ENCODE peak calls at places on chromosomes 12 and 14, in ten cellular contexts. Q is fibroblast of lung; I is T-helper 9 cell; N is MV-4-11; F is activated gamma-delta T cell treated with Interleukin-2 at 50 U/mL for 16 hours; L is COR-L47; B is RCC 7860; S is activated CD8-positive, alpha-beta memory T cell treated with anti-CD3 and anti-CD28 coated beads for 48 hours; J is NT2/D1; Z is mammary epithelial cell. U is an unnamed sample.

GRCh38 chr12:112891093-112892024 is 15.4 kb upstream of the OAS1 start:
- DNase-seq in B (no peak), S (no peak), Q (no peak), F (no peak), I (no peak), J (no peak), N (no peak), Z (no peak), L (no peak), U (no peak)

GRCh38 chr14:56514663-56515371 is 64.8 kb upstream of the TMEM260 start:
- DNase-seq in F (no peak), N (peak), S (no peak), Z (no peak), Q (peak), J (no peak), I (no peak), B (peak), L (no peak), U (no peak)

GRCh38 chr14:29536886-29537511 is 390.6 kb downstream of the PRKD1 start:
- DNase-seq in Z (no peak), I (no peak), L (peak), S (no peak), J (no peak), N (no peak), B (no peak), Q (peak), F (no peak), U (no peak)

GRCh38 chr14:99802301-99803105 is 9.3 kb downstream of the EML1 start:
- DNase-seq in Z (no peak), Q (peak), N (no peak), B (no peak), J (no peak), I (no peak), L (peak), S (no peak), F (no peak), U (no peak)

GRCh38 chr12:5043589-5044419 is at the start of gene KCNA5:
- DNase-seq in J (no peak), I (no peak), F (no peak), L (peak), S (no peak), Z (no peak), N (no peak), Q (no peak), B (no peak), U (no peak)

GRCh38 chr12:73460212-73460611 is 1077.4 kb upstream of the ATXN7L3B start:
- DNase-seq in S (no peak), L (no peak), Z (no peak), J (no peak), B (no peak), I (no peak), Q (no peak), F (no peak), N (no peak), U (no peak)

GRCh38 chr12:28222959-28223662 is 32.9 kb downstream of the CCDC91 start:
- DNase-seq in S (no peak), L (no peak), J (no peak), Z (no peak), F (no peak), B (no peak), I (no peak), Q (no peak), N (no peak), U (no peak)

GRCh38 chr12:28374556-28374955 is 184.3 kb downstream of the CCDC91 start:
- DNase-seq in J (no peak), F (no peak), N (no peak), Q (peak), B (no peak), I (no peak), L (no peak), Z (no peak), S (no peak), U (no peak)

GRCh38 chr14:53517276-53517960 is 364.3 kb upstream of the DDHD1 start:
- DNase-seq in F (no peak), I (no peak), Z (peak), Q (no peak), N (peak), L (no peak), B (no peak), S (no peak), J (no peak), U (no peak)

GRCh38 chr12:109930028-109930800 is 30.1 kb downstream of the TCHP start:
- DNase-seq in Q (peak), N (no peak), I (no peak), Z (no peak), J (no peak), L (no peak), B (no peak), F (no peak), S (no peak), U (no peak)

GRCh38 chr12:2101798-2102197 is 49.0 kb downstream of the CACNA1C start:
- DNase-seq in S (no peak), I (no peak), J (no peak), B (no peak), Q (no peak), N (no peak), Z (no peak), L (no peak), F (no peak), U (no peak)

GRCh38 chr12:65996146-65996545 is 134.4 kb downstream of the LLPH start:
- DNase-seq in S (no peak), I (no peak), F (no peak), J (no peak), N (peak), L (no peak), B (no peak), Z (peak), Q (no peak), U (no peak)

GRCh38 chr14:70884595-70885342 is 22.5 kb upstream of the PCNX1 start:
- DNase-seq in Q (no peak), J (no peak), I (no peak), Z (peak), S (no peak), L (no peak), B (no peak), N (no peak), F (no peak), U (no peak)

GRCh38 chr12:45355750-45356149 is 139.9 kb downstream of the ANO6 start:
- DNase-seq in J (no peak), Z (no peak), F (no peak), B (peak), S (no peak), I (no peak), Q (no peak), L (no peak), N (no peak), U (no peak)

GRCh38 chr14:95233702-95234241 is 76.4 kb upstream of the DICER1 start:
- DNase-seq in B (no peak), N (peak), S (no peak), F (no peak), I (no peak), Z (no peak), L (no peak), J (no peak), Q (no peak), U (no peak)

GRCh38 chr12:113136128-113136989 is 798 bp upstream of the RASAL1 start:
- DNase-seq in Z (no peak), F (peak), Q (no peak), S (no peak), N (peak), B (peak), L (no peak), J (no peak), I (peak), U (no peak)

GRCh38 chr12:129753596-129753995 is 150.2 kb downstream of the TMEM132D start:
- DNase-seq in N (no peak), S (no peak), Z (no peak), Q (no peak), I (no peak), J (no peak), L (no peak), B (peak), F (no peak), U (no peak)

GRCh38 chr12:122862872-122863701 is 27.8 kb downstream of the HIP1R start:
- DNase-seq in Z (no peak), F (no peak), N (no peak), L (peak), Q (no peak), J (no peak), I (no peak), B (no peak), S (no peak), U (no peak)

GRCh38 chr14:41642402-41643195 is 35.9 kb downstream of the LRFN5 start:
- DNase-seq in I (no peak), Q (no peak), L (peak), Z (no peak), N (no peak), J (peak), F (no peak), B (no peak), S (no peak), U (no peak)

GRCh38 chr14:79842270-79842669 is 369.0 kb downstream of the DIO2 start:
- DNase-seq in J (no peak), B (peak), S (no peak), F (no peak), N (no peak), I (no peak), Q (peak), Z (peak), L (no peak), U (no peak)

GRCh38 chr14:36508418-36509051 is 11.5 kb downstream of the NKX2-1 start:
- DNase-seq in F (no peak), B (no peak), S (no peak), L (no peak), J (no peak), Q (no peak), Z (no peak), N (no peak), I (no peak), U (no peak)

GRCh38 chr14:55384536-55384935 is 27.1 kb downstream of the ATG14 start:
- DNase-seq in N (no peak), J (no peak), F (no peak), B (no peak), S (no peak), L (no peak), Q (no peak), Z (no peak), I (no peak), U (no peak)

GRCh38 chr14:55373784-55374725 is 37.6 kb downstream of the ATG14 start:
- DNase-seq in F (peak), Z (peak), B (peak), L (no peak), S (no peak), Q (no peak), N (no peak), I (no peak), J (no peak), U (peak)

GRCh38 chr14:49940805-49941421 is 48.0 kb downstream of the ARF6 start:
- DNase-seq in B (no peak), Q (no peak), L (no peak), F (no peak), N (no peak), I (no peak), J (no peak), Z (no peak), S (no peak), U (no peak)

GRCh38 chr14:22380511-22381455 is 208.2 kb downstream of the DAD1 start:
- DNase-seq in L (no peak), I (no peak), Q (peak), S (no peak), N (no peak), Z (no peak), F (no peak), B (no peak), J (no peak), U (peak)

GRCh38 chr12:110563702-110564470 is 19.2 kb downstream of the PPTC7 start:
- DNase-seq in N (no peak), J (no peak), B (no peak), I (no peak), S (no peak), L (no peak), Z (no peak), F (no peak), Q (peak), U (no peak)

GRCh38 chr12:54371328-54372112 is 7.2 kb upstream of the GPR84 start:
- DNase-seq in F (no peak), J (no peak), N (no peak), I (no peak), B (no peak), L (peak), S (no peak), Q (peak), Z (no peak), U (no peak)

GRCh38 chr12:122028601-122029560 is 7.2 kb downstream of the BCL7A start:
- DNase-seq in S (peak), I (no peak), B (no peak), J (no peak), F (peak), Q (no peak), Z (peak), L (peak), N (no peak), U (no peak)

GRCh38 chr12:6786416-6787094 is 2.8 kb upstream of the CD4 start:
- DNase-seq in F (no peak), Z (no peak), J (peak), S (no peak), B (no peak), Q (no peak), I (no peak), L (no peak), N (no peak), U (no peak)

GRCh38 chr12:32051511-32052299 is 54.9 kb upstream of the BICD1 start:
- DNase-seq in L (no peak), S (no peak), F (no peak), Z (peak), J (no peak), Q (peak), I (no peak), B (peak), N (peak), U (peak)

GRCh38 chr14:51738754-51739153 is 87.0 kb downstream of the FRMD6 start:
- DNase-seq in J (peak), B (no peak), F (no peak), S (no peak), N (no peak), Q (no peak), Z (no peak), I (no peak), L (no peak), U (no peak)

GRCh38 chr12:114547636-114548035 is 136.3 kb downstream of the TBX3 start:
- DNase-seq in B (no peak), Z (no peak), N (no peak), J (no peak), Q (no peak), S (no peak), L (no peak), I (no peak), F (no peak), U (no peak)

GRCh38 chr14:103206023-103206481 is 82.8 kb downstream of the TNFAIP2 start:
- DNase-seq in N (no peak), L (no peak), J (no peak), B (no peak), Z (no peak), F (no peak), I (no peak), Q (no peak), S (no peak), U (no peak)

GRCh38 chr14:24542346-24542936 is 33.6 kb downstream of the CTSG start:
- DNase-seq in J (no peak), Z (peak), I (no peak), Q (peak), L (no peak), F (no peak), N (no peak), B (no peak), S (no peak), U (no peak)

GRCh38 chr14:77882631-77883030 is 82.7 kb downstream of the ADCK1 start:
- DNase-seq in F (no peak), Q (peak), J (no peak), B (no peak), I (no peak), S (no peak), L (no peak), Z (no peak), N (no peak), U (no peak)

GRCh38 chr12:15720299-15720698 is 68.9 kb downstream of the EPS8 start:
- DNase-seq in F (no peak), I (no peak), Q (no peak), Z (no peak), N (no peak), S (no peak), B (no peak), J (no peak), L (no peak), U (no peak)

GRCh38 chr12:48189331-48190125 is 6.1 kb downstream of the CCDC184 start:
- DNase-seq in N (peak), Q (peak), L (peak), S (no peak), Z (peak), I (peak), J (peak), B (peak), F (peak), U (peak)

GRCh38 chr14:76203086-76204001 is 51.6 kb downstream of the GPATCH2L start:
- DNase-seq in S (no peak), F (no peak), L (no peak), I (no peak), Z (peak), N (no peak), B (peak), J (no peak), Q (peak), U (peak)

GRCh38 chr12:124743479-124744272 is 120.0 kb downstream of the SCARB1 start:
- DNase-seq in B (no peak), N (no peak), Q (no peak), Z (no peak), J (no peak), F (no peak), I (no peak), S (no peak), L (no peak), U (no peak)